ENCODE peak calls at places on chromosomes 1 and 21, in four cellular contexts. I, C, Z and S are unnamed samples.

GRCh38 chr1:71836899-71837298 is 445.4 kb downstream of the NEGR1 start:
- DNase-seq in I (no peak), C (no peak), Z (no peak), S (no peak)

GRCh38 chr1:118364882-118365281 is 179.9 kb upstream of the SPAG17 start:
- DNase-seq in I (no peak), C (no peak), Z (no peak), S (no peak)

GRCh38 chr1:93546162-93546863 is 98.4 kb downstream of the FNBP1L start:
- DNase-seq in I (no peak), C (no peak), Z (no peak), S (no peak)

GRCh38 chr1:175422122-175422521 is 229.5 kb upstream of the KIAA0040 start:
- DNase-seq in I (no peak), C (no peak), Z (no peak), S (no peak)

GRCh38 chr1:170805957-170806662 is 129.2 kb upstream of the MROH9 start:
- DNase-seq in I (no peak), C (no peak), Z (no peak), S (no peak)

GRCh38 chr21:32406405-32406804 is 6.1 kb upstream of the EVA1C start:
- DNase-seq in I (no peak), C (no peak), Z (no peak), S (no peak)

GRCh38 chr1:64581786-64582185 is 111.9 kb downstream of the CACHD1 start:
- DNase-seq in I (no peak), C (no peak), Z (no peak), S (no peak)

GRCh38 chr1:37497832-37498231 is 16.7 kb downstream of the MEAF6 start:
- DNase-seq in I (no peak), C (no peak), Z (no peak), S (no peak)

GRCh38 chr1:227883073-227883520 is 64.6 kb downstream of the WNT9A start:
- DNase-seq in I (no peak), C (no peak), Z (no peak), S (no peak)

GRCh38 chr1:40432644-40433385 is 17.5 kb upstream of the ZFP69B start:
- DNase-seq in I (no peak), C (no peak), Z (no peak), S (no peak)

GRCh38 chr1:25492323-25492722 is 51.1 kb upstream of the LDLRAP1 start:
- DNase-seq in I (no peak), C (no peak), Z (no peak), S (no peak)